ENCODE peak calls at places on chromosomes 11 and 22, in nine cellular contexts. P, C, B, T, M, J, W, R and S are unnamed samples.

GRCh38 chr11:1518301-1518700 is 31.7 kb upstream of the MOB2 start:
- DNase-seq in J (no peak), R (no peak), P (no peak), C (no peak), B (no peak), M (no peak), W (no peak), T (no peak), S (no peak)

GRCh38 chr11:59247535-59248227 is 35.0 kb upstream of the MPEG1 start:
- DNase-seq in T (no peak), M (no peak), P (no peak), C (peak; percentile 22), B (no peak), R (peak; percentile 4), W (no peak), J (no peak), S (no peak)

GRCh38 chr11:118099838-118100570 is 13.2 kb upstream of the SMIM35 start:
- DNase-seq in M (no peak), J (no peak), B (no peak), C (no peak), T (no peak), P (no peak), W (no peak), R (no peak), S (no peak)

GRCh38 chr11:116641561-116642045 is 131.2 kb downstream of the BUD13 start:
- DNase-seq in B (peak; percentile 64), C (peak; percentile 18), R (peak; percentile 7), T (no peak), M (peak; percentile 50), P (peak; percentile 80), J (no peak), W (peak; percentile 30), S (no peak)

GRCh38 chr22:44449683-44450425 is 48.2 kb downstream of the RTL6 start:
- DNase-seq in B (no peak), P (no peak), M (no peak), C (no peak), J (no peak), W (no peak), R (no peak), T (no peak), S (no peak)

GRCh38 chr11:12862761-12863469 is 146.2 kb upstream of the RASSF10 start:
- DNase-seq in M (no peak), C (peak; percentile 90), J (no peak), P (peak; percentile 88), R (peak; percentile 81), B (peak; percentile 31), W (peak; percentile 78), T (no peak), S (no peak)

GRCh38 chr11:59281177-59281576 is 68.5 kb upstream of the MPEG1 start:
- DNase-seq in B (no peak), T (no peak), P (no peak), M (no peak), C (no peak), J (no peak), W (no peak), R (no peak), S (no peak)

GRCh38 chr22:42611076-42611475 is 3.6 kb downstream of the POLDIP3 start:
- DNase-seq in P (no peak), C (no peak), T (no peak), W (no peak), R (peak; percentile 31), B (no peak), J (no peak), M (no peak), S (no peak)

GRCh38 chr11:74694536-74694935 is 36.7 kb downstream of the CHRDL2 start:
- DNase-seq in B (no peak), M (no peak), T (no peak), R (no peak), W (no peak), C (no peak), J (no peak), P (no peak), S (no peak)

GRCh38 chr11:76670475-76671235 is at the start of gene LRRC32:
- DNase-seq in M (peak; percentile 46), W (peak; percentile 38), T (no peak), J (no peak), R (peak; percentile 27), B (no peak), C (peak; percentile 30), P (no peak), S (no peak)

GRCh38 chr11:68982134-68982533 is 1.3 kb upstream of the MRGPRD start:
- DNase-seq in P (no peak), J (no peak), C (no peak), W (no peak), R (no peak), T (no peak), M (no peak), B (no peak), S (no peak)

GRCh38 chr11:74257934-74258553 is 53.4 kb downstream of the P4HA3 start:
- DNase-seq in T (no peak), C (peak; percentile 58), B (no peak), R (peak; percentile 62), J (no peak), W (no peak), M (no peak), P (no peak), S (no peak)

GRCh38 chr22:46084943-46085830 is 65.1 kb upstream of the PPARA start:
- DNase-seq in M (no peak), J (peak; percentile 0), B (peak; percentile 73), P (no peak), T (peak; percentile 1), R (no peak), C (peak; percentile 76), W (no peak), S (no peak)

GRCh38 chr11:34840736-34841386 is 75.3 kb downstream of the APIP start:
- DNase-seq in W (no peak), P (peak; percentile 27), J (no peak), C (peak; percentile 19), R (peak; percentile 32), M (peak; percentile 73), B (no peak), T (no peak), S (no peak)

GRCh38 chr11:108160970-108161566 is 39.7 kb downstream of the ACAT1 start:
- DNase-seq in R (no peak), B (no peak), C (no peak), T (no peak), P (no peak), M (peak; percentile 64), W (no peak), J (no peak), S (no peak)

GRCh38 chr11:2212411-2213251 is 41.0 kb upstream of the TH start:
- DNase-seq in B (no peak), P (no peak), C (no peak), R (no peak), M (no peak), J (no peak), T (peak; percentile 2), W (no peak), S (no peak)

GRCh38 chr22:35589071-35589735 is 27.9 kb downstream of the MB start:
- DNase-seq in C (peak; percentile 88), B (no peak), W (no peak), T (no peak), R (peak; percentile 89), M (no peak), J (no peak), P (no peak), S (no peak)

GRCh38 chr11:118856314-118856713 is 27.4 kb upstream of the CXCR5 start:
- DNase-seq in C (no peak), P (no peak), R (no peak), M (peak; percentile 35), W (no peak), B (no peak), J (no peak), T (no peak), S (no peak)

GRCh38 chr11:128694618-128695481 is 978 bp downstream of the FLI1 start:
- DNase-seq in B (no peak), J (no peak), P (no peak), W (no peak), M (peak; percentile 40), T (no peak), C (no peak), R (peak; percentile 42), S (no peak)

GRCh38 chr11:69640260-69640994 is 529 bp upstream of the CCND1 start:
- DNase-seq in T (no peak), M (no peak), R (peak; percentile 62), J (no peak), P (no peak), B (no peak), W (no peak), C (no peak), S (no peak)

GRCh38 chr22:49192180-49192856 is 635.4 kb downstream of the BRD1 start:
- DNase-seq in W (no peak), M (no peak), C (no peak), T (no peak), J (no peak), B (no peak), P (no peak), R (no peak), S (no peak)

GRCh38 chr22:43262990-43263644 is 76.2 kb upstream of the TTLL12 start:
- DNase-seq in W (no peak), P (no peak), M (peak; percentile 69), R (peak; percentile 17), T (no peak), J (no peak), C (no peak), B (no peak), S (no peak)

GRCh38 chr11:111367411-111368284 is 11.4 kb downstream of the POU2AF1 start:
- DNase-seq in C (no peak), J (no peak), M (peak; percentile 90), T (no peak), B (no peak), W (no peak), P (no peak), R (no peak), S (no peak)

GRCh38 chr11:64208086-64208795 is 1.7 kb downstream of the FERMT3 start:
- DNase-seq in W (no peak), C (no peak), R (no peak), B (no peak), T (no peak), P (no peak), J (no peak), M (no peak), S (no peak)

GRCh38 chr22:40177738-40178416 is at the start of gene TNRC6B:
- DNase-seq in R (peak; percentile 99), M (peak; percentile 97), B (peak; percentile 72), J (peak; percentile 62), W (peak; percentile 89), T (peak; percentile 26), C (peak; percentile 88), P (peak; percentile 97), S (peak; percentile 65)

GRCh38 chr11:16853859-16854258 is 115.4 kb downstream of the C11orf58 start:
- DNase-seq in C (no peak), M (no peak), T (no peak), W (no peak), J (no peak), R (no peak), P (no peak), B (no peak), S (no peak)

GRCh38 chr11:105297463-105297862 is 157.9 kb upstream of the CARD18 start:
- DNase-seq in W (no peak), P (no peak), M (no peak), C (peak; percentile 38), R (peak; percentile 67), B (no peak), T (no peak), J (no peak), S (no peak)

GRCh38 chr11:117300301-117300700 is 9.2 kb downstream of the BACE1-AS start:
- DNase-seq in W (peak; percentile 51), T (no peak), B (no peak), J (no peak), M (no peak), P (no peak), C (no peak), R (peak; percentile 57), S (no peak)

GRCh38 chr22:42561856-42562255 is 8.1 kb downstream of the SERHL2 start:
- DNase-seq in W (no peak), M (no peak), J (no peak), P (no peak), B (no peak), R (no peak), T (no peak), C (no peak), S (no peak)

GRCh38 chr11:31973175-31973574 is 117.7 kb upstream of the RCN1 start:
- DNase-seq in R (no peak), B (no peak), M (no peak), P (no peak), J (no peak), T (no peak), W (no peak), C (no peak), S (no peak)

GRCh38 chr11:65532388-65533064 is 7.6 kb downstream of the SCYL1 start:
- DNase-seq in B (no peak), T (no peak), C (no peak), J (no peak), P (no peak), W (no peak), M (no peak), R (no peak), S (no peak)